ENCODE peak calls at places on chromosomes 16 and 17, in eight cellular contexts. D is thoracic aorta, L is tibial artery, P is upper lobe of right lung, B is uterus, Z is A549, C is gastrocnemius medialis, S is lower lobe of right lung. H is an unnamed sample.

GRCh38 chr17:8122923-8123694 is 797 bp downstream of the HES7 start:
- DNase-seq in D (no peak), L (no peak), P (no peak), B (peak; percentile 28), Z (peak; percentile 52), C (no peak), S (no peak), H (no peak)

GRCh38 chr17:38914741-38915638 is 10.4 kb upstream of the LASP1NB start:
- DNase-seq in D (no peak), L (peak; percentile 46), P (peak; percentile 58), B (no peak), Z (peak; percentile 51), C (no peak), S (peak; percentile 40), H (no peak)

GRCh38 chr17:29111816-29112499 is 68.2 kb downstream of the MYO18A start:
- DNase-seq in D (no peak), L (peak; percentile 76), P (peak; percentile 84), B (peak; percentile 48), Z (peak; percentile 65), C (peak; percentile 95), S (peak; percentile 75), H (peak; percentile 92)

GRCh38 chr16:8727084-8727590 is 52.7 kb downstream of the ABAT start:
- DNase-seq in D (no peak), L (no peak), P (no peak), B (no peak), Z (no peak), C (no peak), S (no peak), H (no peak)

GRCh38 chr17:33927732-33928133 is 327.4 kb upstream of the CCL2 start:
- DNase-seq in D (no peak), L (no peak), P (no peak), B (no peak), Z (no peak), C (no peak), S (no peak), H (no peak)

GRCh38 chr17:27747462-27748359 is 52.6 kb downstream of the NOS2 start:
- DNase-seq in D (no peak), L (no peak), P (no peak), B (no peak), Z (peak; percentile 22), C (no peak), S (no peak), H (no peak)

GRCh38 chr17:68939195-68939594 is 16.0 kb downstream of the ABCA8 start:
- DNase-seq in D (no peak), L (no peak), P (no peak), B (no peak), Z (no peak), C (no peak), S (no peak), H (no peak)

GRCh38 chr17:20992987-20993862 is 49.6 kb downstream of the USP22 start:
- DNase-seq in D (no peak), L (peak; percentile 85), P (peak; percentile 69), B (peak; percentile 73), Z (peak; percentile 81), C (peak; percentile 45), S (no peak), H (peak; percentile 54)

GRCh38 chr17:18184143-18185007 is 747 bp downstream of the ALKBH5 start:
- DNase-seq in D (peak; percentile 19), L (peak; percentile 82), P (peak; percentile 81), B (peak; percentile 61), Z (peak; percentile 56), C (peak; percentile 36), S (peak; percentile 77), H (peak; percentile 86)

GRCh38 chr17:57388326-57388725 is 132.0 kb downstream of the MSI2 start:
- DNase-seq in D (no peak), L (peak; percentile 17), P (no peak), B (no peak), Z (no peak), C (no peak), S (no peak), H (no peak)
- H3K9me3 ChIP-seq in D (peaks cover 17% of the 10 kb centered on the region), L (peaks cover 33% of the 10 kb centered on the region), P (peaks cover 2% of the 10 kb centered on the region), B (peaks cover 10% of the 10 kb centered on the region), Z (peaks cover 36% of the 10 kb centered on the region), C (no peaks in the 10 kb centered on the region), S (peaks cover 20% of the 10 kb centered on the region), H (no peaks in the 10 kb centered on the region)

GRCh38 chr17:75825748-75826370 is 18.3 kb downstream of the UNC13D start:
- DNase-seq in D (no peak), L (no peak), P (no peak), B (no peak), Z (no peak), C (no peak), S (no peak), H (peak; percentile 42)

GRCh38 chr17:75826561-75827290 is 17.5 kb downstream of the UNC13D start:
- DNase-seq in D (no peak), L (no peak), P (no peak), B (no peak), Z (no peak), C (no peak), S (no peak), H (peak; percentile 70)

GRCh38 chr17:75828051-75828400 is 16.2 kb downstream of the UNC13D start:
- DNase-seq in D (no peak), L (no peak), P (no peak), B (no peak), Z (no peak), C (no peak), S (no peak), H (no peak)

GRCh38 chr17:75828741-75829140 is 15.5 kb downstream of the UNC13D start:
- DNase-seq in D (no peak), L (no peak), P (no peak), B (no peak), Z (no peak), C (no peak), S (no peak), H (no peak)

GRCh38 chr17:75827291-75828050 is 16.7 kb downstream of the UNC13D start:
- DNase-seq in D (no peak), L (peak; percentile 81), P (no peak), B (peak; percentile 72), Z (peak; percentile 44), C (peak; percentile 66), S (no peak), H (peak; percentile 75)
- TF ChIP-seq CTCF in D (peak; percentile 64), L (peak; percentile 59), P (peak; percentile 64), B (peak; percentile 55), Z (peak; percentile 55), C (peak; percentile 76), S (peak; percentile 67), H (peak; percentile 57)

GRCh38 chr16:73064227-73064995 is 16.5 kb upstream of the ZFHX3 start:
- DNase-seq in D (no peak), L (peak; percentile 78), P (no peak), B (no peak), Z (no peak), C (peak; percentile 38), S (no peak), H (no peak)

GRCh38 chr16:73062640-73063283 is 14.8 kb upstream of the ZFHX3 start:
- DNase-seq in D (no peak), L (peak; percentile 70), P (no peak), B (no peak), Z (no peak), C (no peak), S (no peak), H (no peak)

GRCh38 chr16:73064996-73065349 is 17.0 kb upstream of the ZFHX3 start:
- DNase-seq in D (no peak), L (peak; percentile 84), P (no peak), B (no peak), Z (no peak), C (peak; percentile 38), S (no peak), H (peak; percentile 60)

GRCh38 chr16:73063284-73063733 is 15.4 kb upstream of the ZFHX3 start:
- DNase-seq in D (no peak), L (peak; percentile 64), P (no peak), B (no peak), Z (no peak), C (no peak), S (no peak), H (no peak)

GRCh38 chr16:73063854-73064226 is 15.9 kb upstream of the ZFHX3 start:
- DNase-seq in D (no peak), L (no peak), P (no peak), B (no peak), Z (no peak), C (no peak), S (no peak), H (no peak)
- H3K9me3 ChIP-seq in D (no peaks in the 10 kb centered on the region), L (no peaks in the 10 kb centered on the region), P (no peaks in the 10 kb centered on the region), B (no peaks in the 10 kb centered on the region), Z (no peaks in the 10 kb centered on the region), C (no peaks in the 10 kb centered on the region), S (no peaks in the 10 kb centered on the region), H (no peaks in the 10 kb centered on the region)

DNA sequence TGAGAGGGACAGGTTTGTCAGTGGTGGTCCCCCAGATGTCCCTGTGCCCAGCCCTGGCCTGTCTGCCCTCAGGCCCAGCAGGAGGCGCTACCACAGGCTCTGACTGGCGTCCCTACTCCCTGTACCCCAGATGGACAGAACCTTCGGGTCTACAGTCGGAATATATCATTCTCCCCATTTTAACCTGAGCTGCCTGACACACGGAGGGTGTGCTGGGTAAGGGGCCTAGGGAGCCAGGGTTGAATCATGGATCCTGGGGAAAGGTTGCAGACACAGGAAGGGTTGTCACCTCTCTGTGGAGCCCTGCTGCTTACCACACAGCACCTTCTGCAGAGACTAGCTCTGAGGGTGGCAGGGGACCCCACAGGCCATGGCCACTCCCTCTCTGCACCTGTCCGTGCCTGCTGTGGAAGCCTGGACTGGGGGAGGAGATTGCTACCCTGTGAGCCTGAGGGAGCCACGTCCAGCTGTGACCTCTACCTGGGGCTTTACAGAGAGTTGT is 162.2 kb upstream of the ZNF267 start:
- DNase-seq in D (no peak), L (no peak), P (no peak), B (no peak), Z (no peak), C (no peak), S (no peak), H (no peak)
- TF ChIP-seq CTCF in D (no peak), L (no peak), P (no peak), B (no peak), Z (no peak), C (no peak), S (no peak), H (no peak)

GRCh38 chr17:61699694-61700093 is 108.7 kb upstream of the NACA2 start:
- DNase-seq in D (no peak), L (no peak), P (no peak), B (no peak), Z (no peak), C (no peak), S (no peak), H (no peak)

GRCh38 chr17:61700252-61700651 is 109.2 kb upstream of the NACA2 start:
- DNase-seq in D (no peak), L (no peak), P (no peak), B (no peak), Z (no peak), C (no peak), S (no peak), H (no peak)

GRCh38 chr17:61701334-61701733 is 110.3 kb upstream of the NACA2 start:
- DNase-seq in D (no peak), L (no peak), P (no peak), B (no peak), Z (no peak), C (no peak), S (no peak), H (no peak)

GRCh38 chr17:61702450-61702849 is 111.4 kb upstream of the NACA2 start:
- DNase-seq in D (no peak), L (no peak), P (no peak), B (no peak), Z (no peak), C (no peak), S (no peak), H (no peak)

GRCh38 chr17:61701978-61702377 is 111.0 kb upstream of the NACA2 start:
- DNase-seq in D (no peak), L (no peak), P (no peak), B (no peak), Z (no peak), C (no peak), S (no peak), H (no peak)
- H3K9me3 ChIP-seq in D (peaks cover 26% of the 10 kb centered on the region), L (peaks cover 31% of the 10 kb centered on the region), P (peaks cover 33% of the 10 kb centered on the region), B (peaks cover 17% of the 10 kb centered on the region), Z (peaks cover 41% of the 10 kb centered on the region), C (no peaks in the 10 kb centered on the region), S (peaks cover 46% of the 10 kb centered on the region), H (peaks cover 4% of the 10 kb centered on the region)

H was measured in pancreas.